ENCODE peak calls at places on chromosomes 3 and 15, in seven cellular contexts. G is GM20000, S is uterus, L is Calu3, C is Peyer's patch, U is lower lobe of right lung, W is MM.1S. X is an unnamed sample.

GRCh38 chr3:41688595-41689380 is 273.1 kb downstream of the ULK4 start:
- DNase-seq in G (no peak), S (no peak), L (no peak), C (no peak), U (no peak), W (no peak), X (no peak)

GRCh38 chr3:179973931-179974361 is 62.8 kb downstream of the PEX5L start:
- DNase-seq in G (no peak), S (no peak), L (peak; percentile 11), C (no peak), U (no peak), W (no peak), X (no peak)

GRCh38 chr15:81032818-81033217 is 32.1 kb downstream of the TLNRD1 start:
- DNase-seq in G (no peak), S (no peak), L (no peak), C (no peak), U (no peak), W (no peak), X (no peak)

GRCh38 chr3:17664923-17665322 is 77.5 kb downstream of the TBC1D5 start:
- DNase-seq in G (peak; percentile 13), S (no peak), L (no peak), C (no peak), U (no peak), W (no peak), X (no peak)

GRCh38 chr15:42679285-42680141 is 57.4 kb downstream of the CDAN1 start:
- DNase-seq in G (no peak), S (no peak), L (no peak), C (no peak), U (no peak), W (no peak), X (no peak)

GRCh38 chr15:83503595-83504364 is 56.6 kb downstream of the SH3GL3 start:
- DNase-seq in G (no peak), S (no peak), L (no peak), C (no peak), U (no peak), W (no peak), X (no peak)

GRCh38 chr3:87082806-87083440 is 92.0 kb upstream of the VGLL3 start:
- DNase-seq in G (peak; percentile 44), S (no peak), L (peak; percentile 56), C (no peak), U (no peak), W (peak; percentile 61), X (peak; percentile 29)

GRCh38 chr3:39183231-39184080 is 8.9 kb downstream of the XIRP1 start:
- DNase-seq in G (no peak), S (no peak), L (no peak), C (peak; percentile 41), U (peak; percentile 37), W (no peak), X (no peak)

GRCh38 chr15:55279746-55280351 is 9.8 kb downstream of the RAB27A start:
- DNase-seq in G (peak; percentile 58), S (no peak), L (peak; percentile 47), C (peak; percentile 83), U (no peak), W (peak; percentile 93), X (no peak)

GRCh38 chr3:62670351-62670750 is 204.9 kb downstream of the CADPS start:
- DNase-seq in G (no peak), S (no peak), L (no peak), C (no peak), U (no peak), W (no peak), X (no peak)

GRCh38 chr15:99421172-99421656 is 144.6 kb upstream of the MEF2A start:
- DNase-seq in G (no peak), S (no peak), L (no peak), C (peak; percentile 51), U (no peak), W (no peak), X (no peak)

GRCh38 chr3:111954228-111954990 is 24.4 kb upstream of the ABHD10 start:
- DNase-seq in G (no peak), S (no peak), L (no peak), C (no peak), U (no peak), W (no peak), X (no peak)

GRCh38 chr15:60520041-60520824 is 41.3 kb upstream of the ICE2 start:
- DNase-seq in G (peak; percentile 5), S (no peak), L (peak; percentile 44), C (no peak), U (no peak), W (no peak), X (no peak)

GRCh38 chr3:69791111-69791510 is 51.8 kb downstream of the MITF start:
- DNase-seq in G (no peak), S (peak; percentile 84), L (no peak), C (peak; percentile 76), U (peak; percentile 85), W (no peak), X (no peak)

GRCh38 chr3:64621726-64622400 is 65.9 kb downstream of the ADAMTS9 start:
- DNase-seq in G (no peak), S (no peak), L (no peak), C (no peak), U (no peak), W (no peak), X (no peak)

GRCh38 chr15:30984542-30984941 is 6.9 kb downstream of the MTMR10 start:
- DNase-seq in G (no peak), S (no peak), L (no peak), C (no peak), U (no peak), W (no peak), X (no peak)

GRCh38 chr15:40334941-40335795 is 5.6 kb downstream of the CCDC9B start:
- DNase-seq in G (no peak), S (no peak), L (no peak), C (peak; percentile 50), U (peak; percentile 73), W (no peak), X (no peak)

GRCh38 chr15:40334541-40334940 is 6.2 kb downstream of the CCDC9B start:
- DNase-seq in G (no peak), S (no peak), L (no peak), C (no peak), U (no peak), W (no peak), X (no peak)

GRCh38 chr15:40332138-40332781 is 8.5 kb downstream of the CCDC9B start:
- DNase-seq in G (no peak), S (no peak), L (no peak), C (no peak), U (no peak), W (no peak), X (no peak)

GRCh38 chr15:40331637-40332036 is 8.1 kb downstream of the INAFM2 start:
- DNase-seq in G (no peak), S (no peak), L (no peak), C (no peak), U (no peak), W (no peak), X (no peak)

GRCh38 chr15:40333922-40334492 is 6.7 kb downstream of the CCDC9B start:
- DNase-seq in G (peak; percentile 65), S (no peak), L (no peak), C (peak; percentile 69), U (peak; percentile 81), W (no peak), X (peak; percentile 48)
- TF ChIP-seq CTCF in G (no peak), S (no peak), L (no peak), C (no peak), U (no peak), W (no peak), X (no peak)

GRCh38 chr3:100709840-100710235 is 544 bp downstream of the TFG start:
- DNase-seq in G (peak; percentile 24), S (peak; percentile 43), L (peak; percentile 17), C (peak; percentile 57), U (peak; percentile 59), W (peak; percentile 44), X (peak; percentile 49)
- TF ChIP-seq CTCF in G (no peak), S (no peak), L (no peak), C (no peak), U (no peak), W (no peak), X (no peak)

GRCh38 chr15:75584121-75584520 is 5.0 kb upstream of the PTPN9 start:
- DNase-seq in G (no peak), S (no peak), L (no peak), C (no peak), U (no peak), W (no peak), X (no peak)

GRCh38 chr15:75578206-75578947 is 738 bp downstream of the PTPN9 start:
- DNase-seq in G (peak; percentile 78), S (no peak), L (peak; percentile 53), C (peak; percentile 59), U (peak; percentile 62), W (peak; percentile 50), X (peak; percentile 41)

GRCh38 chr15:75583689-75584088 is 4.6 kb upstream of the PTPN9 start:
- DNase-seq in G (no peak), S (peak; percentile 41), L (no peak), C (no peak), U (no peak), W (no peak), X (no peak)

GRCh38 chr15:75577401-75578205 is 1.5 kb downstream of the PTPN9 start:
- DNase-seq in G (no peak), S (no peak), L (no peak), C (peak; percentile 40), U (no peak), W (no peak), X (no peak)

DNA sequence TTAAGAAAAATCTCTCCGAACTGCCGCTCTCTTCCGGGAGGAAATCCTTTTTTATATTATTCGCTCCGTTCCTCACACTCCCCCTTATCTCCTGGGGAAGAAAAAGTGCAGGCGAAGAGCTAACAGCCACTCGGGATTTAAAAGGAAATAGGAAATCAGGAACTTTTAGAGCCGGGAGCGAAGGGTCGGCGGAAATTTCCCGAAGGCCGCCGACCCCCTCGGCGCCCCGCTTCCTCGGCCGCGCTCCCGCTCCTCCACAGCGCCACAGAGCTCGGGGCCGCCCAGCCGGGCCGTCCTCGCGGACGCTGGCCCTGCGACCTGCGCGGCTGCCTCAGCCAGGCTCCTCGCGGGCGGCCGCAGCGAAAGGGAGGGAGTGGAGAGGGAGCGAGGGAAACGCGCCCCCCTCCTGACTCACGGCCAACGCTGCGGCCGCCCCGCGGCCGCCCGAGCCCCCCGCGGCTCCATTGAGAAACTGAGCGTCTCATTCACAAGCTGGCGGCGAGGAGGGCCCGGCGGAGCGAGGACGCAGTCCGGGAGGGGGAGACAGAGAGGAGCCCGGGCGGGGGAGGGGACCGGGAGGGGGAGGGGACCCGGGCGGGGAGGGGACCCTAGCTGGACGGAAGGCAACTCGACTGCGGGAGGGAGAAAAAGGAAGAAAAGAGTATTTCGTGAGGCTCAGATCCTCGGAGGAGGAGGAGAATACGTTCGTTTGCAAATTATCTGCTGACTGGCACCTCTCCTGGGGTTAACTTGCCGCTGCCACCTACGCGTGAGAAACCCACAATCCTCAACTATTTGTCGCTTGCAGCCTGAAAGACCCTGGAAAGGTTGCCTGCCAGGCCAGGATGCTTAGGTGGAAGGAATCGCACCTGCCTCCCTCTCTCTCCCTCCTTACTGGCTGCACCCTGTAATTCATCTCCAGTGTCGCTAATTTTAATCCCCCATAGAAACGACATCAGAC is at the start of gene PTPN9:
- DNase-seq in G (peak; percentile 90), S (peak; percentile 84), L (peak; percentile 82), C (peak; percentile 90), U (peak; percentile 85), W (peak; percentile 70), X (peak; percentile 82)
- TF ChIP-seq CTCF in G (no peak), S (peak; percentile 8), L (peak; percentile 69), C (no peak), U (peak; percentile 58), W (peak; percentile 33), X (no peak)

DNA sequence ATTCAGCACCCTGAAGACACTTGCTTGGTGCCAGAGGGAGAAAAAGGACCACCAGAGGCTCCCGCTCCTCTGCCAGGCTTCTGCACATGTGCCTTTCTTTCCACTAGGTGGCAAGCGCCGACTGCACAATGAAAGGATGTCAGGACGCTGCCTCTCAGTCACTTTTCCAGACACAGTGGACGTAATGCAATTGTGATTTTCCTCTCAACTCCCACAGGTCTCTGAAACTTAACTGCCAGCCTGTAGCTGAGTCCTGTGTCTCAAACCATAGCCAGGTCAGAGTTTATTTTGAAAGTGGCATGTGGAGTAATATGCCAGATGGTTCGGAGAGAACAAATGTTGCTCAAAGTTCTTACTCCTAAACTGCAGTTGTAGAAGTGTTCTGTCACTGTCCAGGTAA is 162.9 kb downstream of the ITPR1 start:
- DNase-seq in G (peak; percentile 16), S (peak; percentile 66), L (peak; percentile 72), C (peak; percentile 55), U (peak; percentile 62), W (no peak), X (peak; percentile 72)
- TF ChIP-seq CTCF in G (no peak), S (peak; percentile 84), L (peak; percentile 90), C (no peak), U (peak; percentile 69), W (peak; percentile 40), X (peak; percentile 71)

X was measured in endothelial cell.